ENCODE peak calls at places on chromosomes 2 and 18, in ten cellular contexts. N, S, W, U, Z, E, M, G, D and Y are unnamed samples.

GRCh38 chr2:29307522-29307921 is 192.3 kb downstream of the CLIP4 start:
- DNase-seq in N (no peak), S (no peak), W (no peak), U (no peak), Z (no peak), E (no peak), M (no peak), G (peak), D (no peak), Y (no peak)

GRCh38 chr2:128388414-128389032 is 69.9 kb upstream of the HS6ST1 start:
- DNase-seq in N (no peak), S (peak), W (no peak), U (peak), Z (no peak), E (peak), M (no peak), G (peak), D (peak), Y (no peak)

GRCh38 chr18:24369420-24369819 is 28.2 kb downstream of the OSBPL1A start:
- DNase-seq in N (peak), S (no peak), W (no peak), U (no peak), Z (peak), E (no peak), M (no peak), G (no peak), D (no peak), Y (peak)

GRCh38 chr2:229071292-229071976 is 199.7 kb downstream of the PID1 start:
- DNase-seq in N (no peak), S (peak), W (no peak), U (no peak), Z (no peak), E (no peak), M (no peak), G (no peak), D (no peak), Y (peak)

GRCh38 chr2:109662889-109663288 is 48.7 kb downstream of the SOWAHC start:
- DNase-seq in N (no peak), S (no peak), W (no peak), U (no peak), Z (no peak), E (no peak), M (no peak), G (no peak), D (no peak), Y (no peak)

GRCh38 chr2:66919286-66919685 is 477.8 kb upstream of the ETAA1 start:
- DNase-seq in N (no peak), S (no peak), W (no peak), U (no peak), Z (no peak), E (no peak), M (no peak), G (no peak), D (no peak), Y (no peak)

GRCh38 chr2:189412330-189412953 is 28.8 kb upstream of the WDR75 start:
- DNase-seq in N (peak), S (no peak), W (peak), U (no peak), Z (no peak), E (no peak), M (peak), G (no peak), D (peak), Y (peak)

GRCh38 chr2:19362094-19362649 is 3.7 kb upstream of the OSR1 start:
- DNase-seq in N (peak), S (no peak), W (peak), U (no peak), Z (no peak), E (no peak), M (no peak), G (peak), D (peak), Y (no peak)

GRCh38 chr2:99725810-99726209 is 236.0 kb upstream of the REV1 start:
- DNase-seq in N (no peak), S (no peak), W (no peak), U (no peak), Z (no peak), E (no peak), M (no peak), G (peak), D (peak), Y (no peak)

GRCh38 chr2:240325654-240326031 is 109.8 kb upstream of the GPC1 start:
- DNase-seq in N (no peak), S (peak), W (no peak), U (peak), Z (no peak), E (peak), M (no peak), G (no peak), D (no peak), Y (no peak)

GRCh38 chr18:49249523-49249922 is 210.9 kb downstream of the DYM start:
- DNase-seq in N (peak), S (no peak), W (peak), U (no peak), Z (peak), E (no peak), M (no peak), G (peak), D (peak), Y (peak)
- TF ChIP-seq CTCF in N (no peak), S (no peak), W (no peak), U (no peak), Z (no peak), E (no peak), M (no peak), G (no peak), D (no peak), Y (no peak)

GRCh38 chr18:55400590-55401274 is 187.3 kb downstream of the TCF4 start:
- DNase-seq in N (peak), S (no peak), W (no peak), U (no peak), Z (no peak), E (no peak), M (no peak), G (no peak), D (peak), Y (no peak)
- H3K4me3 ChIP-seq in N (peak), S (peak), W (no peak), U (peak), Z (peak), E (peak), M (no peak), G (no peak), D (peak), Y (peak)

GRCh38 chr2:160209457-160209856 is 9.4 kb upstream of the ITGB6 start:
- DNase-seq in N (peak), S (no peak), W (peak), U (no peak), Z (peak), E (no peak), M (no peak), G (peak), D (peak), Y (peak)
- TF ChIP-seq CTCF in N (no peak), S (no peak), W (no peak), U (no peak), Z (peak), E (no peak), M (no peak), G (no peak), D (no peak), Y (peak)

GRCh38 chr2:206345606-206346005 is 71.1 kb downstream of the ZDBF2 start:
- DNase-seq in N (no peak), S (no peak), W (no peak), U (no peak), Z (no peak), E (no peak), M (no peak), G (no peak), D (no peak), Y (no peak)
- H3K4me3 ChIP-seq in N (no peak), S (no peak), W (no peak), U (no peak), Z (no peak), E (no peak), M (no peak), G (no peak), D (no peak), Y (no peak)

DNA sequence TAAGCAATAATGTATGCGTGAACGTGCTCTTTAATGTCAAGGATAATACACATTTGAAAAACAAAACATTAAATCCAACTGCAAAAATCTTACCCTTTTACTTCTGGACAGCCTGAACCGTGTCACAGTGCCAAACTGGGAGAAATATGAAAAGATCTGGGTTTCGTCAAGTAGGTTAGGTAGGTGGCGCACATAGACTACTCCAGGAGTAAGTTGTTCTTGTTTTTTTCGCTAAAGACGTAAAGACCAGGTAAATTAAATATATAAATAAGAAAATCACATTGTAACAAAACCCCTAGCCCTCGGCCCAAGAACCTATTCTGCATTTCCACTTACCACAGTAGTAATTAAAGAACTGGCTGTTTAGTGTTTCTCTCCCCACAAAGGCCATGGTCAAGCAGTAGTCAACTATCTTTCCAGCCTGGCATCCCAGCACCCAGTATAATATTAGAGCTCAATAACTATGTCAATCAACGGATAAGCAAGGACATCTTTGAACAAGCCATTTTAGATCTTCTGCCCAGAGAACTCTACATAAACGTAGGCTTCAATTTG is 1.1 kb downstream of the NIFK start:
- DNase-seq in N (peak), S (no peak), W (peak), U (no peak), Z (no peak), E (peak), M (no peak), G (peak), D (no peak), Y (no peak)
- TF ChIP-seq CTCF in N (no peak), S (no peak), W (peak), U (no peak), Z (no peak), E (no peak), M (no peak), G (no peak), D (no peak), Y (peak)

DNA sequence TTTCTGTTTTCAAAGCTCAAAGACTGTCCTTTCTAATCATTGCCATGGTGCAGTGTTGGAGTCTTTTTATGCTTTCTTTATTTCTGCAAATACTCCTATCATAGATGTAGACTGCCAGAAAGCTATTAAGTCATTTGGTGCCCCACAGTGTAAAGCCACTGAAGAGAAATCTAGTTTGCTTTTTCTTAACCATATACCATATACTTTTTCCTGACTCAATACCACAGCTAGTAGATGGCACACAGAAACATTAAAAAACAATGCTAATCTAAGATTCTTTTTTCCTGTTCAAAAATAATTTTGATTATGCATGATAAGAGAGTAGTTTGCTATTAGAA is 109.9 kb upstream of the RAB27B start:
- DNase-seq in N (no peak), S (no peak), W (no peak), U (no peak), Z (no peak), E (no peak), M (no peak), G (no peak), D (no peak), Y (no peak)
- H3K4me3 ChIP-seq in N (peak), S (no peak), W (no peak), U (no peak), Z (no peak), E (no peak), M (no peak), G (no peak), D (no peak), Y (no peak)

GRCh38 chr2:46335966-46336436 is 38.8 kb downstream of the EPAS1 start:
- DNase-seq in N (no peak), S (no peak), W (peak), U (no peak), Z (no peak), E (no peak), M (peak), G (peak), D (no peak), Y (peak)

GRCh38 chr2:46336560-46336959 is 39.4 kb downstream of the EPAS1 start:
- DNase-seq in N (peak), S (no peak), W (no peak), U (no peak), Z (no peak), E (no peak), M (no peak), G (no peak), D (peak), Y (peak)

GRCh38 chr2:46338674-46339073 is 41.5 kb downstream of the EPAS1 start:
- DNase-seq in N (no peak), S (no peak), W (no peak), U (no peak), Z (no peak), E (no peak), M (no peak), G (no peak), D (no peak), Y (no peak)

GRCh38 chr2:46339200-46339599 is 42.0 kb downstream of the EPAS1 start:
- DNase-seq in N (no peak), S (no peak), W (no peak), U (no peak), Z (no peak), E (no peak), M (no peak), G (no peak), D (no peak), Y (no peak)

DNA sequence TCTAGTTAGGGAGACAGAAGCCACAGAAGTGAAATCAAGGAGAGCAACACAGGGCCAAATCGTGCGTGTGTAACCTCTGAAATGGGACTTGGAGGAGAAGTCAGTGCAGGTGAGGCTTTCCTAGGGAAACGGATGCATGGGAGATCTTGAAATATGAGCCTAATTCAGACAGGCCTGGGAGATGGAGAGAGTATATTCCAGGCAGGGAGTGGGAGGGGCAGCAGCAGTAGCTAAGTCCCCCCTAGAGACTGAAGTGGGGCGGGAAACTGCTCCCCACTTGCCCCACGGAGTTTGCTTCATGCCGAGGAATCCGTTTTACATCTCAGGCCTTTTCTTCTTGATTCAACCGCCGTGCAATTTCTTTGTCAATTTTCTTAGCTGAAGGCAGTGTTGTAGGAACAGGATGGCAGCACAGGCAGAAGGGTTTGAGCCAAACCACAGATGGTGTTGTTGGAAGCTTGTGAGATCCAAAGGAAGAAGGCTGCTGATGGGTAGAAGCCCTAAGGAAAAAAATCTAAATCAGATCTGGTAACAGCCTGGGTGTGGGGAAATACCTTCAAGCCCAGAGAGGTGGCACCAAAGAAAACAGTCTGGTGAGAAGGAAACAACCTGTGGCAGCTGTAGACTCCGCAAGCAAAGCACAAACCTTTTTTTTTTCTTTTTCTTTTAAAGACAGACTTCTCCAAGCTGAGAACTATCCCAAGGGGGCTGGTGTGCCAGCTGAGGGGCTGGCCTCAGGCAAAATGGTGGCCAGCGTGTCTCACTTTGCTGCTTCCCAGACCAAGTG is 40.2 kb downstream of the EPAS1 start:
- DNase-seq in N (no peak), S (no peak), W (no peak), U (no peak), Z (no peak), E (no peak), M (no peak), G (no peak), D (no peak), Y (peak)
- TF ChIP-seq CTCF in N (no peak), S (no peak), W (no peak), U (no peak), Z (no peak), E (no peak), M (no peak), G (no peak), D (no peak), Y (no peak)

GRCh38 chr2:136132840-136133570 is 15.1 kb upstream of the CXCR4 start:
- DNase-seq in N (no peak), S (no peak), W (no peak), U (peak), Z (no peak), E (no peak), M (no peak), G (no peak), D (no peak), Y (no peak)

GRCh38 chr2:136130511-136130910 is 12.6 kb upstream of the CXCR4 start:
- DNase-seq in N (no peak), S (no peak), W (no peak), U (no peak), Z (no peak), E (no peak), M (no peak), G (peak), D (no peak), Y (no peak)

GRCh38 chr2:136134126-136134525 is 16.2 kb upstream of the CXCR4 start:
- DNase-seq in N (no peak), S (no peak), W (no peak), U (peak), Z (no peak), E (no peak), M (no peak), G (no peak), D (no peak), Y (no peak)

GRCh38 chr2:136131484-136131960 is 13.6 kb upstream of the CXCR4 start:
- DNase-seq in N (no peak), S (no peak), W (no peak), U (no peak), Z (no peak), E (no peak), M (no peak), G (no peak), D (no peak), Y (no peak)

DNA sequence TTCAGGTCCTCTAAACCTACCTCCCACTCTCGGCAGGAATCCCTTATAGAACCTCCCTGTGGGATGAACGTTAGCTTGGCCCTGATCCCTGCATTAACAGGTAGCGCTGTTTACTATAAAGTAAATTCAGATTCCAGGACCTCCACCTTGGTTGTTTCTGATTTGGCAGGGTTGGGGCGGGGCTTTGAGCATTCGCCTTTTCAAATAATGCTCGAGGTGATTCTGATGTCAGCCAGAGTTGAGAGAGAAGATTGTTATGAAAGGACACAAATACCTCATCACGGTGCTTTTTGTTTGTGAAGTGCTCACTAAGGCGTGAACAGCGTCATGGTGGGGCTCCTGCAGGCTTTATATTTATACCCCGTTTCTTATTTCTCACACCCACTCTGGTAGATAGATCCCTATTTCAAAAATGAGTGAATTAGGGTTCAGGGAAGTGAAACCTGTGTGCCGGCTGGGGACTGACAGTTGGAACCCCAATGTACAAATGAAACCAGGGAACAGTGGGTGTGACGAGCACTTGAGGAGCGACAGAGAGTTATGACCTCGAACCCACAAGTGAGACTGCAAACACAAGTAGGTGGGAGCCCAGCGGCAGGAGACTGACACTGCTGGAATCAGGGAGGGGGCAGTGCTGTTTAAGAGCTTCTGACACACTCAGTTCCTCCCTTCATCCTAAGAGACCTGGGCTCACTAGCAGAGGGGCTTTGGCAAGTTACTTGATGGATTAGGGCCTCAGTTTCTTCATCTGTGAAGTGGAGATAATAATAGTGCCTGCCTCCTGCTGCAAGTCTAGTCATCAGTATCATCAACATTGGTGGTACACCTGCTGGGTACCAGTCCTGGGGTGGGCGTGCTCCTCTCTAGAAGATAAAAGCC is 14.3 kb upstream of the CXCR4 start:
- DNase-seq in N (no peak), S (no peak), W (no peak), U (no peak), Z (no peak), E (no peak), M (peak), G (no peak), D (no peak), Y (no peak)
- H3K4me3 ChIP-seq in N (no peak), S (no peak), W (no peak), U (no peak), Z (no peak), E (no peak), M (no peak), G (no peak), D (no peak), Y (no peak)